ENCODE peak calls at places on chromosomes 16 and 17, in eight cellular contexts. H is gastrocnemius medialis, B is AG10803, L is A549, E is GM13976, F is fibroblast of the aortic adventitia, A is thoracic aorta, N is B cell. U is an unnamed sample.

GRCh38 chr16:57898961-57899360 is 72.0 kb downstream of the CNGB1 start:
- DNase-seq in H (no peak), B (no peak), L (no peak), E (no peak), F (no peak), A (no peak), N (no peak), U (no peak)

GRCh38 chr16:24336491-24336890 is 80.4 kb downstream of the CACNG3 start:
- DNase-seq in H (no peak), B (no peak), L (no peak), E (no peak), F (no peak), A (no peak), N (no peak), U (no peak)

GRCh38 chr16:11852092-11852809 is 909 bp upstream of the RSL1D1 start:
- DNase-seq in H (no peak), B (peak; percentile 25), L (peak; percentile 53), E (no peak), F (no peak), A (no peak), N (no peak), U (no peak)

GRCh38 chr17:71361691-71362450 is 758.9 kb upstream of the SOX9 start:
- DNase-seq in H (no peak), B (peak; percentile 47), L (no peak), E (no peak), F (no peak), A (no peak), N (no peak), U (no peak)

GRCh38 chr17:67032985-67033384 is 11.4 kb upstream of the CACNG1 start:
- DNase-seq in H (no peak), B (no peak), L (no peak), E (no peak), F (no peak), A (no peak), N (no peak), U (no peak)

GRCh38 chr17:42518755-42519545 is 17.1 kb upstream of the NAGLU start:
- DNase-seq in H (peak; percentile 61), B (peak; percentile 25), L (peak; percentile 84), E (no peak), F (peak; percentile 86), A (no peak), N (no peak), U (peak; percentile 77)

GRCh38 chr17:54899721-54900456 is 763 bp upstream of the TOM1L1 start:
- DNase-seq in H (no peak), B (no peak), L (no peak), E (no peak), F (no peak), A (no peak), N (no peak), U (no peak)

GRCh38 chr17:28551421-28552186 is 820 bp downstream of the UNC119 start:
- DNase-seq in H (no peak), B (peak; percentile 14), L (no peak), E (peak; percentile 52), F (peak; percentile 27), A (no peak), N (peak; percentile 48), U (no peak)

GRCh38 chr16:69095179-69095578 is 10.3 kb upstream of the HAS3 start:
- DNase-seq in H (no peak), B (no peak), L (no peak), E (no peak), F (no peak), A (no peak), N (no peak), U (no peak)

GRCh38 chr16:9800180-9800738 is 382.0 kb downstream of the GRIN2A start:
- DNase-seq in H (no peak), B (peak; percentile 28), L (no peak), E (no peak), F (no peak), A (no peak), N (no peak), U (no peak)

GRCh38 chr16:66020061-66020460 is 346.4 kb upstream of the CDH5 start:
- DNase-seq in H (no peak), B (peak; percentile 25), L (no peak), E (no peak), F (no peak), A (no peak), N (no peak), U (no peak)

GRCh38 chr16:55480228-55480655 is 1.2 kb downstream of the MMP2 start:
- DNase-seq in H (peak; percentile 79), B (peak; percentile 96), L (no peak), E (no peak), F (peak; percentile 96), A (peak; percentile 60), N (no peak), U (peak; percentile 92)

GRCh38 chr17:73013816-73014663 is 78.4 kb downstream of the SLC39A11 start:
- DNase-seq in H (no peak), B (no peak), L (peak; percentile 83), E (no peak), F (no peak), A (no peak), N (no peak), U (no peak)

GRCh38 chr16:86367291-86368072 is 142.8 kb upstream of the FOXF1 start:
- DNase-seq in H (no peak), B (no peak), L (no peak), E (no peak), F (no peak), A (no peak), N (no peak), U (no peak)

GRCh38 chr17:65099941-65100315 is 37.2 kb upstream of the RGS9 start:
- DNase-seq in H (peak; percentile 52), B (peak; percentile 54), L (peak; percentile 84), E (peak; percentile 84), F (peak; percentile 85), A (peak; percentile 27), N (peak; percentile 64), U (no peak)

GRCh38 chr17:9050801-9051401 is 29.6 kb downstream of the NTN1 start:
- DNase-seq in H (no peak), B (no peak), L (peak; percentile 56), E (no peak), F (no peak), A (no peak), N (no peak), U (peak; percentile 56)

GRCh38 chr16:66598111-66598510 is 6.4 kb upstream of the CMTM3 start:
- DNase-seq in H (no peak), B (no peak), L (no peak), E (no peak), F (no peak), A (no peak), N (no peak), U (no peak)

GRCh38 chr16:66511615-66512500 is 38.1 kb downstream of the TK2 start:
- DNase-seq in H (peak; percentile 48), B (peak; percentile 86), L (peak; percentile 90), E (no peak), F (peak; percentile 82), A (no peak), N (no peak), U (no peak)

DNA sequence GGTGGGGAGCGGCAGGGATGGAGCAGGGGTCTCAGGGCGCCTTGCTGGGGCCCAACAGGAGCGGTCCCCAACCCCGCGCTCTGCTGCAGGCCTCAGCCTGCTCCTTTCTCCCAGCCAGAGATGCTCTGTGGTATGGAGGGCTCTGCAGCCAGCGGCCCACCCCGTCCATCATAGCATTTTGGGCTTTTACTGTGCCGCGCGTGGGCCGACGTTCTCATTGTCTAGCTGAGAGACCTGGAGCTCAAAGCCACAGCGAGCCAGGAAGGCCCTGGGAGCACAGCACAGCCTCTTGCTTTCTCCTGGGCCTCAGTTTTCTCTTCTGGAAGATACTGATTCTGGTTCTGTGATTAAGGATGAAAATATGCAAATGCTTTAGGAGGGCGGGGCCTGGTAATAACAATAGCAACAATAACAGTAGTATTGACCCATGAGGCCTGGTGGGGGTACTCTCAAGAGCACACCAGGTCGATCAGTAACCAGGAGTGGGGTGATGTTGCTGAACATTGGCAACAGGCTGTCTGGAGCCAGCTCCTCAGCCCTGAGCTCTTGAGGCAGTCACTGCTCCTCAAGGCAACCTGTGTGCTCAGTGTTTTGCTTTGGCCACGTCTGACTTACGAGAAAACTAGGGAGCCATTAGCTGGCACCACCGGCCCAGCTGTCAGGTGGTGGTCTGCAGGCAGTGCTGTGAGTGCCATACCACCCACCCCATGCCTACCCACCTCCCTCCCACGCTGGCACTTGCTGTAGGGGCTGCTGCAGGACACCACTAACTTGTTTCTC is 1.1 kb upstream of the RASD1 start:
- DNase-seq in H (peak; percentile 14), B (no peak), L (no peak), E (no peak), F (peak; percentile 12), A (no peak), N (no peak), U (no peak)
- TF ChIP-seq CTCF in H (no peak), B (no peak), L (no peak), E (no peak), F (no peak), A (no peak), N (peak; percentile 44), U (peak; percentile 5)

GRCh38 chr17:40168262-40168832 is 8.9 kb upstream of the RAPGEFL1 start:
- DNase-seq in H (no peak), B (peak; percentile 81), L (peak; percentile 77), E (peak; percentile 71), F (peak; percentile 85), A (no peak), N (no peak), U (no peak)
- TF ChIP-seq CTCF in H (peak; percentile 81), B (peak; percentile 79), L (peak; percentile 84), E (peak; percentile 48), F (peak; percentile 72), A (peak; percentile 83), N (peak; percentile 77), U (peak; percentile 75)

DNA sequence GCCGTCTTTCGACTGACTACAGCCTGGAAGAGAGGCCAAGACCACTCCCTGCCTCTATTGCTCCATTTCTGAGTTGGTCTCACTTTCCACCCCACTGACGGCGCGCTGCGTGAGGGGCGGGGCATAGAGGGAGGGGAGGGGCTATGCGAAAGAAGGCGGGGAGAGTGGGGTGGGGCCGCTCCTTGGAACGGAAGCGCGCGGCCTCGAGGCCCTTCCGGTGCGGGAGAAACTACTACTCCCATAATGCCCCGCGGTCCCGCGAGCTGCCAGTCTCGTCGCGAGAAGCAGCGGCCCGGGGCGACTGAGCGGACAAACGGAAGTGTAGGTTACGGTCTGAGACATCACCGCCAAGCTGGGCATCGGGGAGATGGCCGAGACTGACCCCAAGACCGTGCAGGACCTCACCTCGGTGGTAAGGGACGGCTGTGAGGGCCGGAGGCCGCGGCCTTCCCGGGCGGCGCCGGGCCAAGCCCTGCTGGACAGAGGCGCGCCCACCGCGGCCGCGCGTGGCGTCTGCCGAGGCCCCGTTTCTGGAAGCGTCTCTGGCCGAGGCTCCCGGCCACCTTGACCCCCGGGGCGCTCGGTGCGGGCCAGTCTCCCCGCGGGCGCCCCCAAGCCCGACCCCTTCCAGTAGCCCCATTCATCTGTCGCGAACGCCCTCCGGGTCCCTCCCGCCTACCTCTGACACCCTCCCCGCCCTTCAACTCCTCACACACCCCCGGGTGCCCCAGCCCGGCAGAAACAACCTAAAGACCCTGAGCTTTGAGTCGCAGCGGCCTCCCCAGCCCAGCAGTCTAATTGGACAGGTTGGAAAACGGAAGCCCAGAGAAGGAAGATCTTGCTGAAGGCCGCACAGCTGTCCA is at the start of gene HSBP1:
- DNase-seq in H (peak; percentile 94), B (peak; percentile 91), L (peak; percentile 94), E (peak; percentile 98), F (peak; percentile 87), A (peak; percentile 79), N (peak; percentile 95), U (peak; percentile 96)
- TF ChIP-seq CTCF in H (no peak), B (no peak), L (no peak), E (no peak), F (no peak), A (no peak), N (no peak), U (no peak)

DNA sequence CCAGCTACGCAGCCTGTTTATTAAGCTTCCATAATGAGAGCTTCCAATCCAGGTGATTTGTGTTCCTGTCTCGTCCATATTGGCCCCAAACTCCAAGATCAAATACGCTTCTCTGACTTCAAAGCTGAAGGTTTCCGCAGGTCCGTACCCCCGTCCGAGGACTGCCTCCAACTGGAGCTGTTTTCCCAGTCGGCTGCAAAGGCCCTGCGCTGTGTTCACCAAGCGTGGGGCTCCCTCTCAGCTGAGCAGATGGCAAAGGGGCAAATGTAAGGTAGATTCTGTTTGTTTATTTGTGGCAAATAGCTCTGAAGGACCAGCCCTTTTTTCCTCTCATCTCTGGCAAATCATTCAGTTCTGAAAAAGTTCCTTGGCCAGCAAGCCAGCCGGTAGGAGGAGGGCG is 35.3 kb downstream of the NXN start:
- DNase-seq in H (no peak), B (no peak), L (no peak), E (no peak), F (no peak), A (no peak), N (no peak), U (no peak)
- TF ChIP-seq CTCF in H (no peak), B (no peak), L (no peak), E (no peak), F (no peak), A (no peak), N (no peak), U (no peak)

U was measured in right atrium auricular region.